ENCODE peak calls at places on chromosomes 12 and 14, in five cellular contexts. One of them, this sample, is unnamed.
A peak's percentile ranks its signal among the peaks of the same experiment; 100 is the strongest.

GRCh38 chr12:575948-576612 is 87.2 kb downstream of the NINJ2 start:
- DNase-seq in A549: peak; percentile 84
- DNase-seq in endodermal cell: peak; percentile 95
- DNase-seq in neuronal stem cell: peak; percentile 71
- DNase-seq in GM23338: peak; percentile 79
- DNase-seq in this sample: peak; percentile 84

GRCh38 chr12:30926243-30927209 is at the start of gene TSPAN11:
- DNase-seq in endodermal cell: peak; percentile 91
- DNase-seq in neuronal stem cell: peak; percentile 80
- DNase-seq in A549: no peak
- DNase-seq in GM23338: peak; percentile 94
- DNase-seq in this sample: peak; percentile 28

GRCh38 chr12:128708789-128709188 is 115.0 kb downstream of the SLC15A4 start:
- DNase-seq in endodermal cell: no peak
- DNase-seq in A549: no peak
- DNase-seq in GM23338: no peak
- DNase-seq in neuronal stem cell: no peak
- DNase-seq in this sample: no peak

GRCh38 chr12:85138833-85139232 is 102.7 kb downstream of the LRRIQ1 start:
- DNase-seq in GM23338: no peak
- DNase-seq in neuronal stem cell: no peak
- DNase-seq in endodermal cell: no peak
- DNase-seq in A549: no peak
- DNase-seq in this sample: no peak

GRCh38 chr12:110599334-110599733 is 14.6 kb upstream of the TCTN1 start:
- DNase-seq in A549: no peak
- DNase-seq in GM23338: no peak
- DNase-seq in neuronal stem cell: no peak
- DNase-seq in endodermal cell: no peak
- DNase-seq in this sample: no peak

GRCh38 chr12:57755454-57756372 is 810 bp downstream of the MARCHF9 start:
- DNase-seq in A549: no peak
- DNase-seq in GM23338: peak; percentile 53
- DNase-seq in neuronal stem cell: no peak
- DNase-seq in endodermal cell: peak; percentile 83
- DNase-seq in this sample: no peak

GRCh38 chr12:107931761-107932160 is 157.3 kb downstream of the ASCL4 start:
- DNase-seq in A549: no peak
- DNase-seq in neuronal stem cell: no peak
- DNase-seq in GM23338: no peak
- DNase-seq in endodermal cell: no peak
- DNase-seq in this sample: no peak

GRCh38 chr12:56256326-56256960 is 1.7 kb downstream of the ANKRD52 start:
- DNase-seq in GM23338: peak; percentile 40
- DNase-seq in endodermal cell: peak; percentile 81
- DNase-seq in neuronal stem cell: no peak
- DNase-seq in A549: no peak
- DNase-seq in this sample: peak; percentile 74

GRCh38 chr14:55721353-55721752 is 141.3 kb downstream of the KTN1 start:
- DNase-seq in GM23338: no peak
- DNase-seq in neuronal stem cell: no peak
- DNase-seq in A549: no peak
- DNase-seq in endodermal cell: no peak
- DNase-seq in this sample: no peak

GRCh38 chr14:102892660-102893059 is 29.8 kb upstream of the AMN start:
- DNase-seq in GM23338: no peak
- DNase-seq in endodermal cell: no peak
- DNase-seq in neuronal stem cell: no peak
- DNase-seq in A549: no peak
- DNase-seq in this sample: no peak

GRCh38 chr14:32370720-32371119 is 41.6 kb downstream of the AKAP6 start:
- DNase-seq in endodermal cell: no peak
- DNase-seq in A549: peak; percentile 13
- DNase-seq in GM23338: no peak
- DNase-seq in neuronal stem cell: no peak
- DNase-seq in this sample: no peak

GRCh38 chr14:32377046-32377445 is 47.9 kb downstream of the AKAP6 start:
- DNase-seq in neuronal stem cell: no peak
- DNase-seq in A549: no peak
- DNase-seq in GM23338: no peak
- DNase-seq in endodermal cell: no peak
- DNase-seq in this sample: no peak

GRCh38 chr14:32375663-32376062 is 46.6 kb downstream of the AKAP6 start:
- DNase-seq in endodermal cell: no peak
- DNase-seq in A549: no peak
- DNase-seq in GM23338: no peak
- DNase-seq in neuronal stem cell: no peak
- DNase-seq in this sample: no peak

GRCh38 chr14:32372154-32372553 is 43.1 kb downstream of the AKAP6 start:
- DNase-seq in neuronal stem cell: no peak
- DNase-seq in endodermal cell: no peak
- DNase-seq in A549: no peak
- DNase-seq in GM23338: no peak
- DNase-seq in this sample: no peak

GRCh38 chr14:32374155-32374554 is 45.1 kb downstream of the AKAP6 start:
- DNase-seq in GM23338: no peak
- DNase-seq in A549: no peak
- DNase-seq in neuronal stem cell: no peak
- DNase-seq in endodermal cell: no peak
- DNase-seq in this sample: no peak
- H3K27ac ChIP-seq in GM23338: no peak overlapping the region
- H3K27ac ChIP-seq in A549: no peak overlapping the region
- H3K27ac ChIP-seq in neuronal stem cell: no peak overlapping the region
- H3K27ac ChIP-seq in endodermal cell: no peak overlapping the region
- H3K27ac ChIP-seq in this sample: no peak overlapping the region

DNA sequence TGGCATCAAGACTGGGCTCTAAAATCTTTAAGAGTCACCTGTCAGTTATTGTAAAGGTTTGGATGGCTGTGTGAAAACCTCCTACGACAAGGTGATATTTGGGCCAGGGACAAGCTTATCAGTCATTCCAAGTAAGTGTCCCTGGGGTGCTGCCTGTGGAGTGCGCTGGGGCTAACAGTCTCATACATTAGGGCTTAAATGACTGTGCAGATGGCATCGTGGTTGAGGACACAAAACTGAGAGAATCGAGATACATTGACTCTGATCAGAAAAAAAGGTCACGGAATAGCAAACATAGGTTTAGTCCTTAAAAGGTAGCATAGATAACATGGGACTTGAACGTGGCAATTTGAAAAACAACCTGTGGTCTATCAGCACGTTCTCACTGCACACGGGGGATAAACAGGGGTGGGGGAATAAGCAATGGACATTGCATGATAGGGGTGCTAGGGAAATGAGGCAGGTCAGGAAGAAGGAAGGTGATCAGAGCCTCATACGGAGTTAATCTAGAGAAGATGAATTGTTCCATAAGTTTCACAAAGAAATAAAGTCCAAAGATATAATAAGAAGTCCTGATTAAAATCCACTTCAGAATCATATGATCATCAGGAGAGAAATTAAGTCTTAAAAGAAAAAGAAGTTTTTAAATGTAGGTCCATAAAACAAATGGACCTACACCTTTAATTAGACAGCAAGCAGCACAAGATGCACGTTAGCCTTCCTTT is 100.3 kb downstream of the DAD1 start:
- DNase-seq in A549: no peak
- DNase-seq in GM23338: no peak
- DNase-seq in endodermal cell: no peak
- DNase-seq in neuronal stem cell: no peak
- DNase-seq in this sample: no peak
- H3K27ac ChIP-seq in A549: no peak overlapping the region
- H3K27ac ChIP-seq in GM23338: no peak overlapping the region
- H3K27ac ChIP-seq in endodermal cell: no peak overlapping the region
- H3K27ac ChIP-seq in neuronal stem cell: no peak overlapping the region
- H3K27ac ChIP-seq in this sample: no peak overlapping the region

GRCh38 chr12:71693126-71693525 is 7.2 kb downstream of the TMEM19 start:
- DNase-seq in endodermal cell: no peak
- DNase-seq in A549: no peak
- DNase-seq in GM23338: no peak
- DNase-seq in neuronal stem cell: no peak
- DNase-seq in this sample: no peak
- H3K27ac ChIP-seq in endodermal cell: no peak overlapping the region
- H3K27ac ChIP-seq in A549: no peak overlapping the region
- H3K27ac ChIP-seq in GM23338: no peak overlapping the region
- H3K27ac ChIP-seq in neuronal stem cell: no peak overlapping the region
- H3K27ac ChIP-seq in this sample: peak overlapping the region; percentile 79

GRCh38 chr12:112182499-112182898 is 57.1 kb downstream of the TRAFD1 start:
- DNase-seq in endodermal cell: no peak
- DNase-seq in neuronal stem cell: no peak
- DNase-seq in A549: no peak
- DNase-seq in GM23338: no peak
- DNase-seq in this sample: no peak

GRCh38 chr12:112183591-112184021 is 58.2 kb downstream of the TRAFD1 start:
- DNase-seq in neuronal stem cell: no peak
- DNase-seq in GM23338: no peak
- DNase-seq in endodermal cell: peak; percentile 66
- DNase-seq in A549: no peak
- DNase-seq in this sample: no peak

GRCh38 chr12:112184056-112184887 is 58.9 kb downstream of the TRAFD1 start:
- DNase-seq in GM23338: no peak
- DNase-seq in A549: no peak
- DNase-seq in neuronal stem cell: no peak
- DNase-seq in endodermal cell: no peak
- DNase-seq in this sample: no peak

GRCh38 chr12:112185093-112185923 is 59.9 kb downstream of the TRAFD1 start:
- DNase-seq in endodermal cell: no peak
- DNase-seq in GM23338: no peak
- DNase-seq in A549: no peak
- DNase-seq in neuronal stem cell: no peak
- DNase-seq in this sample: no peak

DNA sequence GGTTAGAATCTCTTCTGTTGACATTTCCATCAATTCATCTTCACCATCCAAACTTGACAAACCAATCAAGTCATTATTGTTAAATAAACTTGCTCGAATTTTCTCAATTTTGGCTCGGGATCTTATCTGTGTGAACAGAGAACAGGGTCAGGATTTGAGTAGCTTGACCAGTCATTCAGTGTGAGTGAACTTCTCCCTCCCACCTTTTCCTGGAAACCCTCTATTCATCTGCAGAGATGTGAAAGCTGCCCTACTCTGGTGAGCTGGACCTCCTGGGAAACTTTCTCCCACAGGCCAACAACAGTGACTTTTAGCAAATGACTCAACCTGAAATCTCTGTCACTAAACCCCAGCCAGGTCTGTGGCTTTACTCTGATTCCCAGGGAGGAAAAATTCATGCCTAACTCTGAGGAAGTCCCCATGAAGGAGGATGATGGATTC is 57.8 kb downstream of the TRAFD1 start:
- DNase-seq in endodermal cell: no peak
- DNase-seq in GM23338: no peak
- DNase-seq in neuronal stem cell: no peak
- DNase-seq in A549: no peak
- DNase-seq in this sample: no peak
- H3K27ac ChIP-seq in endodermal cell: peak overlapping the region; percentile 89
- H3K27ac ChIP-seq in GM23338: peak overlapping the region; percentile 80
- H3K27ac ChIP-seq in neuronal stem cell: no peak overlapping the region
- H3K27ac ChIP-seq in A549: no peak overlapping the region
- H3K27ac ChIP-seq in this sample: no peak overlapping the region